ENCODE peak calls at places on chromosomes 12 and 14, in five cellular contexts. U, H, L, O and V are unnamed samples. For H3K36me3, the result is how much of the 10 kb centered on the place peaks cover.

GRCh38 chr14:55581011-55581806 is 1.2 kb downstream of the KTN1 start:
- DNase-seq in U (peak), H (peak), L (peak), O (peak), V (peak)

GRCh38 chr14:64671591-64671990 is 32.6 kb upstream of the PLEKHG3 start:
- DNase-seq in U (no peak), H (peak), L (peak), O (peak), V (no peak)

GRCh38 chr14:43647302-43647701 is 859.8 kb downstream of the FSCB start:
- DNase-seq in U (no peak), H (no peak), L (peak), O (no peak), V (no peak)

GRCh38 chr12:25458047-25458552 is 95.0 kb downstream of the LMNTD1 start:
- DNase-seq in U (no peak), H (peak), L (peak), O (peak), V (peak)

GRCh38 chr14:100104523-100105300 is 39.5 kb downstream of the EVL start:
- DNase-seq in U (no peak), H (peak), L (peak), O (peak), V (peak)

GRCh38 chr12:89349814-89350213 is 2.5 kb downstream of the DUSP6 start:
- DNase-seq in U (no peak), H (peak), L (peak), O (peak), V (peak)

GRCh38 chr14:30445394-30445793 is 113.6 kb upstream of the G2E3 start:
- DNase-seq in U (no peak), H (no peak), L (peak), O (no peak), V (no peak)

GRCh38 chr14:74988131-74988530 is 14.6 kb upstream of the EIF2B2 start:
- DNase-seq in U (no peak), H (peak), L (peak), O (peak), V (no peak)

GRCh38 chr12:89470741-89471504 is 53.7 kb downstream of the GALNT4 start:
- DNase-seq in U (no peak), H (peak), L (peak), O (peak), V (no peak)

GRCh38 chr14:100261621-100262020 is 22.7 kb downstream of the YY1 start:
- DNase-seq in U (no peak), H (no peak), L (no peak), O (no peak), V (no peak)

GRCh38 chr12:26018926-26019325 is 60.4 kb downstream of the RASSF8 start:
- DNase-seq in U (no peak), H (peak), L (peak), O (no peak), V (no peak)

GRCh38 chr14:103391048-103391447 is 5.8 kb downstream of the MARK3 start:
- DNase-seq in U (no peak), H (peak), L (peak), O (peak), V (peak)

GRCh38 chr14:103386632-103387329 is 1.6 kb downstream of the MARK3 start:
- DNase-seq in U (no peak), H (peak), L (no peak), O (peak), V (no peak)

GRCh38 chr14:103390605-103391004 is 5.4 kb downstream of the MARK3 start:
- DNase-seq in U (no peak), H (no peak), L (no peak), O (no peak), V (no peak)

GRCh38 chr14:103385994-103386491 is 828 bp downstream of the MARK3 start:
- DNase-seq in U (no peak), H (peak), L (peak), O (peak), V (no peak)

DNA sequence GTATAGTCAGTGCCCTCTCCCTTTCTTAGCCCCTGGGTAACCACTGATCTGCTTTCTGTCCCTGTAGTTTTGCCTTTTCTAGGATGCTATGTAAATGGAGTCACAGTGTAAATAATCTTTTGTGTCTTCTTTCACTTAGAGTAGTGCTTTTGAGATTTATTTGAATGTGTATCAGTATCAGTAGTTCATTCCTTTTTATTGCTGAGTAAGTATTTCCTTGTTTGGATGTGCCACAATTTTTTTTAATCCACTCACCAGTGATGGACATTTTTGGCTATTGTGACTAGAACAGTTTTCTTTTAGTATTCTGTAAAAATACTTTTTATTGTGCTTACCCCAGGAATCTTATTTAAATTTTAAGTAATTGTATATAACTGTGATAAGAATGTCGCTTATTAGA is 3.4 kb downstream of the MARK3 start:
- DNase-seq in U (no peak), H (no peak), L (no peak), O (no peak), V (no peak)
- H3K4me3 ChIP-seq in U (no peak), H (peak), L (peak), O (peak), V (no peak)

DNA sequence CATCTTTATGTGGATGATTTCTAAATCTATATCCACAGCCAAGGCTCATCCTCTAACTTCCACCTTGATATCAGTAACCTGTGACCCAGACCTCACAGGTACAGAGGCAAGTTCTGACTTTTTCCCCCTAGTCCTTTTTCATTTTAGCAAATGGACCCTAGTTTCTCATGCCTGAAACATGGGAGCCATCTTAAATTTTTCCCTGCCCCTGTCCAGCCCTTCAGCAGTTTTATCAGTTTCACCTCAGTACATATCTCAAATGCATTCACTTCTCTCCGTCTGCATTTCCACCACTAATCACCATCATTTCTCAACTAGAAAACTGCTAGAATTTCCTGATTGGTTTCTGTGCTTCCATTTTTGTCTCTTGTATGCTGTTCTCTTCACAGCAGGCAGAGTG is 79.3 kb downstream of the DIP2B start:
- DNase-seq in U (no peak), H (no peak), L (no peak), O (no peak), V (no peak)
- H3K36me3 ChIP-seq in U (under half), H (under half), L (under half), O (under half), V (under half)

GRCh38 chr12:108699955-108700563 is 31.3 kb downstream of the CORO1C start:
- DNase-seq in U (no peak), H (peak), L (no peak), O (no peak), V (no peak)
- H3K4me3 ChIP-seq in U (no peak), H (no peak), L (no peak), O (no peak), V (no peak)

GRCh38 chr14:73287071-73287470 is 49.8 kb downstream of the PAPLN start:
- DNase-seq in U (no peak), H (no peak), L (no peak), O (no peak), V (no peak)
- H3K36me3 ChIP-seq in U (half or more), H (half or more), L (under half), O (under half), V (under half)

GRCh38 chr14:73888460-73888725 is 1.7 kb downstream of the ZNF410 start:
- DNase-seq in U (no peak), H (peak), L (peak), O (peak), V (no peak)
- H3K4me3 ChIP-seq in U (no peak), H (peak), L (peak), O (peak), V (peak)

GRCh38 chr12:131728720-131729119 is 17.8 kb downstream of the SFSWAP start:
- DNase-seq in U (no peak), H (no peak), L (no peak), O (no peak), V (no peak)
- H3K36me3 ChIP-seq in U (half or more), H (half or more), L (half or more), O (under half), V (half or more)

GRCh38 chr12:55715169-55715764 is 579 bp upstream of the BLOC1S1 start:
- DNase-seq in U (no peak), H (no peak), L (no peak), O (peak), V (no peak)
- H3K4me3 ChIP-seq in U (peak), H (peak), L (peak), O (peak), V (peak)

DNA sequence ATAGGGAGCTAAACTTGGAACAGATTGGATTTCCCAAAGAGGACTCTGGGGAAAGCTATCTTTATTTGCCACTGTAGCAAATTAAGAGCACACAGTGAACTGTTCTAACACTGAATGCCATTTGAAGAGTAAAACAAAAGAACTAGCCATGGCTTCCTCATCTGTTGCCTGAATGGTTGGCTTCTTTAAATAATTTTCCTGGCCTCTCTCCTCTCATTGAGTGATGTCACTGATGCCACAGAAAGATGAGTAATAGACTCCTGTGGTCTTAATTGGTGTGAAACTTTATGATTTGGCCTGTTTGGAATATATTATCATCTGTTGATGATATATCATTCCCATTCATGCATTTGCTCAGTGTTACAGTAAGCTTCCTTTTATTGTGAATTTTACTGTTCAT is 42.5 kb downstream of the WDR20 start:
- DNase-seq in U (no peak), H (peak), L (peak), O (peak), V (no peak)
- H3K36me3 ChIP-seq in U (under half), H (under half), L (under half), O (under half), V (under half)

DNA sequence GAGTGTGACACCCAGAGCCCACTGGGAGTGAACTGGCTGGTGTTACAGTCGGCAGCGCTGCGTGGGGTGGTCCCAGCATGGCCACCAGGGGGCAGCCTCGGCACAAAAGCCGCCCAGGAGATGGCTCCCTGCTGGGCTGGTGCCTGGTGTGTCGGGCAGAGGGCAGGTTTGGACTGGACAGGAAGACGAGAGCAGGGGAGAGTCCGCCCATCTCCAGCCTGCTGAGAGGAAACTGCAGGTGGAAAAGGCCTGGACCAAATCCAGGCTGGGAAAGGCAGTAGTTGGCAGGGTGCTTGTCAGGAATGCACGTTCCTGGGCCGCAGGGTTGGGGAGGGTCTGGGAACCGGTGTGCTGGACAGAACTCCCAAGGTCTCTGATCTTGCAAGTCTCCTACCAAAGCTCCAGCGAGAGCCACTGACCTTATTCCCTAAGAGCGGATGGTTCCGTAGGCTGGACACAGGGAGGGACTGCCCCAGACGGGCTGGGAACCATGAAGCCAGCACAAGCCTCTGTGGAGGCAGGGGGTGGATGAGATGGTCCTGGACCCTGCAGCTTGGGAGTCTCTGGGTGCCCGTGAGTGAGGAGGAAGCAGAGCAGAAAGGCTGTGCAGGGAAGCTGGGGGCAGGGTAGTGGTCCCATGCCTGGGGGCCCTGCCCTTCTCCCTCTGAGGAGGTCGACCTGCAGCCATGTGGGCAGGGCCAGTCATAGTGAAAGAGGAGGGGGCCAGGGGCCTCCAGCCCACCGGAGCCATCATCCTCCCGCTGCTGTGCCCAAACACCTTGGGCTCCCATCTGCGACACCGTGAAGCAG is 1.8 kb downstream of the AHNAK2 start:
- DNase-seq in U (peak), H (peak), L (peak), O (peak), V (peak)
- H3K4me3 ChIP-seq in U (no peak), H (no peak), L (peak), O (peak), V (no peak)

DNA sequence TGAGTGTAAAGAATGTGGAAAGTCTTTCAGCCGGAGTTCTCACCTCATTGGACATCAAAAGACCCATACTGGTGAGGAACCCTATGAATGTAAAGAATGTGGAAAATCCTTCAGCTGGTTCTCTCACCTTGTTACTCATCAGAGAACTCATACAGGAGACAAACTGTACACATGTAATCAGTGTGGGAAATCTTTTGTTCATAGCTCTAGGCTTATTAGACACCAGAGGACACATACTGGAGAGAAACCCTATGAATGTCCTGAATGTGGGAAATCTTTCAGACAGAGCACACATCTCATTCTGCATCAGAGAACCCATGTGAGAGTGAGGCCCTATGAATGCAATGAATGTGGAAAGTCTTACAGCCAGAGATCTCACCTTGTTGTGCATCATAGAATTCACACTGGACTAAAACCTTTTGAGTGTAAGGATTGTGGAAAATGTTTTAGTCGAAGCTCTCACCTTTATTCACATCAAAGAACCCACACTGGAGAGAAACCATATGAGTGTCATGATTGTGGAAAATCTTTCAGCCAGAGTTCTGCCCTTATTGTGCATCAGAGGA is 25.1 kb upstream of the ZNF268 start:
- DNase-seq in U (no peak), H (peak), L (no peak), O (peak), V (no peak)
- H3K36me3 ChIP-seq in U (under half), H (half or more), L (half or more), O (under half), V (under half)